ENCODE peak calls at places on chromosomes 12 and 14, in six cellular contexts. One of them, this sample, is unnamed.

GRCh38 chr14:64417042-64417770 is 29.1 kb downstream of the MTHFD1 start:
- DNase-seq in HCT116: no peak
- DNase-seq in endothelial cell of umbilical vein: no peak
- DNase-seq in fibroblast of lung: peak
- DNase-seq in K562: peak
- DNase-seq in GM12878: no peak
- DNase-seq in this sample: no peak

GRCh38 chr12:19967486-19967885 is 400.9 kb upstream of the PDE3A start:
- DNase-seq in K562: no peak
- DNase-seq in fibroblast of lung: peak
- DNase-seq in GM12878: peak
- DNase-seq in HCT116: no peak
- DNase-seq in endothelial cell of umbilical vein: peak
- DNase-seq in this sample: no peak

GRCh38 chr14:103033744-103034143 is 23.6 kb downstream of the CDC42BPB start:
- DNase-seq in endothelial cell of umbilical vein: peak
- DNase-seq in GM12878: no peak
- DNase-seq in K562: no peak
- DNase-seq in fibroblast of lung: no peak
- DNase-seq in HCT116: no peak
- DNase-seq in this sample: no peak

GRCh38 chr14:90491221-90491867 is 94.5 kb downstream of the CALM1 start:
- DNase-seq in GM12878: no peak
- DNase-seq in HCT116: no peak
- DNase-seq in fibroblast of lung: peak
- DNase-seq in endothelial cell of umbilical vein: peak
- DNase-seq in K562: no peak
- DNase-seq in this sample: no peak

GRCh38 chr12:46264057-46264456 is 4.8 kb downstream of the SLC38A1 start:
- DNase-seq in fibroblast of lung: peak
- DNase-seq in GM12878: no peak
- DNase-seq in endothelial cell of umbilical vein: no peak
- DNase-seq in HCT116: no peak
- DNase-seq in K562: no peak
- DNase-seq in this sample: no peak

GRCh38 chr14:54252072-54252730 is 144.6 kb upstream of the CDKN3 start:
- DNase-seq in K562: no peak
- DNase-seq in GM12878: no peak
- DNase-seq in HCT116: peak
- DNase-seq in endothelial cell of umbilical vein: no peak
- DNase-seq in fibroblast of lung: peak
- DNase-seq in this sample: peak

GRCh38 chr12:2854669-2855453 is 2.0 kb downstream of the TEX52 start:
- DNase-seq in fibroblast of lung: no peak
- DNase-seq in GM12878: no peak
- DNase-seq in endothelial cell of umbilical vein: no peak
- DNase-seq in K562: no peak
- DNase-seq in HCT116: no peak
- DNase-seq in this sample: no peak

GRCh38 chr12:120767071-120768024 is 41.7 kb downstream of the ACADS start:
- DNase-seq in HCT116: no peak
- DNase-seq in endothelial cell of umbilical vein: no peak
- DNase-seq in K562: no peak
- DNase-seq in fibroblast of lung: no peak
- DNase-seq in GM12878: no peak
- DNase-seq in this sample: no peak

GRCh38 chr12:117494833-117495714 is 133.6 kb upstream of the NOS1 start:
- DNase-seq in GM12878: no peak
- DNase-seq in fibroblast of lung: no peak
- DNase-seq in K562: no peak
- DNase-seq in HCT116: no peak
- DNase-seq in endothelial cell of umbilical vein: no peak
- DNase-seq in this sample: no peak

GRCh38 chr12:6950401-6950801 is 755 bp upstream of the PTPN6 start:
- DNase-seq in K562: no peak
- DNase-seq in GM12878: no peak
- DNase-seq in endothelial cell of umbilical vein: no peak
- DNase-seq in fibroblast of lung: no peak
- DNase-seq in HCT116: no peak
- DNase-seq in this sample: no peak

GRCh38 chr14:104818714-104819161 is 17.8 kb downstream of the ZBTB42 start:
- DNase-seq in endothelial cell of umbilical vein: no peak
- DNase-seq in GM12878: no peak
- DNase-seq in HCT116: no peak
- DNase-seq in fibroblast of lung: no peak
- DNase-seq in K562: no peak
- DNase-seq in this sample: no peak

GRCh38 chr12:11642785-11643184 is 6.7 kb upstream of the ETV6 start:
- DNase-seq in HCT116: no peak
- DNase-seq in fibroblast of lung: no peak
- DNase-seq in endothelial cell of umbilical vein: no peak
- DNase-seq in K562: no peak
- DNase-seq in GM12878: no peak
- DNase-seq in this sample: no peak

GRCh38 chr14:96056509-96057422 is 17.6 kb downstream of the C14orf132 start:
- DNase-seq in HCT116: no peak
- DNase-seq in fibroblast of lung: no peak
- DNase-seq in K562: no peak
- DNase-seq in endothelial cell of umbilical vein: no peak
- DNase-seq in GM12878: no peak
- DNase-seq in this sample: no peak
- TF ChIP-seq CTCF in HCT116: peak
- TF ChIP-seq CTCF in fibroblast of lung: no peak
- TF ChIP-seq CTCF in K562: peak
- TF ChIP-seq CTCF in endothelial cell of umbilical vein: no peak
- TF ChIP-seq CTCF in GM12878: peak
- TF ChIP-seq CTCF in this sample: peak

GRCh38 chr12:56413392-56413791 is 35.8 kb downstream of the TIMELESS start:
- DNase-seq in fibroblast of lung: no peak
- DNase-seq in endothelial cell of umbilical vein: no peak
- DNase-seq in K562: peak
- DNase-seq in GM12878: no peak
- DNase-seq in HCT116: no peak
- DNase-seq in this sample: no peak
- H3K9ac ChIP-seq in fibroblast of lung: no peak
- H3K9ac ChIP-seq in endothelial cell of umbilical vein: no peak
- H3K9ac ChIP-seq in K562: no peak
- H3K9ac ChIP-seq in GM12878: no peak
- H3K9ac ChIP-seq in HCT116: no peak
- H3K9ac ChIP-seq in this sample: no peak

DNA sequence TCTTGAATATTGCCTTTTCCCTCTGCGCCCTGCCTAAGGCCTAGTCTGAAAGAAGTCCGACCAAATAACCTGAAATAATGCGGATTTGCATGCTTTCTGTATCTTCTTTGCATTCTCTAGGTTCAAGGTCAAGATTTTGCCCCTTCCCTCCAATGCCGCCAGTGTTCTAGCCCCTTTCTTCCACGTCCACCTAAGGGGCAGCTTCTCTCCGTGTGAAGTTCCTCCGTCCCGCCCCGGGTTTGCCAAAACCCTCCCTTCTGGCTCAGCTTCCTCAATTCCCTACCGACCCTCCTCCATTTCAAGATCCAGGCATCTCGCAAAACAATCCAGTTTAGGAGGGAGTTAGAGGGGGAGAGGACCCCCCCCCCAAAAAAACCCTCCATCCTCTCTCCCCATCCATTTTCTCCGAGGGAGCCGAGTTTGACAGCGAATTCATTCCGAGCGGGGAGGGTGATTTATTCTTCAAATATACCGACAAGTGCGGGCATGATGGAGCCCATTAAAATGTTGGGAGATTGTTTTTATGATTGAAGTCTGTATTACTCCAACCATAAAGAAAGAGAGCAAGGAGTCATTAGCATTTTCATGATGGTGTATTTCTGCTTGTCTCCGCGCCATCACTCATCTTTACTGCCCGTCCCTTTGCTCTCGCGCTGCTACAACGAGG is 20.9 kb upstream of the ATP5MC2 start:
- DNase-seq in K562: no peak
- DNase-seq in HCT116: no peak
- DNase-seq in fibroblast of lung: no peak
- DNase-seq in GM12878: no peak
- DNase-seq in endothelial cell of umbilical vein: no peak
- DNase-seq in this sample: no peak
- TF ChIP-seq EZH2 in K562: peak
- TF ChIP-seq EZH2 in HCT116: no peak
- TF ChIP-seq EZH2 in fibroblast of lung: peak
- TF ChIP-seq EZH2 in GM12878: no peak
- TF ChIP-seq EZH2 in endothelial cell of umbilical vein: peak
- TF ChIP-seq EZH2 in this sample: no peak

GRCh38 chr12:129961856-129962255 is 58.0 kb upstream of the TMEM132D start:
- DNase-seq in fibroblast of lung: no peak
- DNase-seq in endothelial cell of umbilical vein: no peak
- DNase-seq in GM12878: no peak
- DNase-seq in K562: no peak
- DNase-seq in HCT116: no peak
- DNase-seq in this sample: no peak

GRCh38 chr12:129964826-129965457 is 61.1 kb upstream of the TMEM132D start:
- DNase-seq in fibroblast of lung: no peak
- DNase-seq in GM12878: no peak
- DNase-seq in HCT116: no peak
- DNase-seq in endothelial cell of umbilical vein: no peak
- DNase-seq in K562: no peak
- DNase-seq in this sample: no peak

GRCh38 chr12:129964300-129964699 is 60.5 kb upstream of the TMEM132D start:
- DNase-seq in fibroblast of lung: no peak
- DNase-seq in endothelial cell of umbilical vein: no peak
- DNase-seq in HCT116: no peak
- DNase-seq in K562: no peak
- DNase-seq in GM12878: no peak
- DNase-seq in this sample: no peak

GRCh38 chr12:129961111-129961510 is 57.3 kb upstream of the TMEM132D start:
- DNase-seq in K562: no peak
- DNase-seq in fibroblast of lung: no peak
- DNase-seq in HCT116: no peak
- DNase-seq in GM12878: no peak
- DNase-seq in endothelial cell of umbilical vein: no peak
- DNase-seq in this sample: no peak

DNA sequence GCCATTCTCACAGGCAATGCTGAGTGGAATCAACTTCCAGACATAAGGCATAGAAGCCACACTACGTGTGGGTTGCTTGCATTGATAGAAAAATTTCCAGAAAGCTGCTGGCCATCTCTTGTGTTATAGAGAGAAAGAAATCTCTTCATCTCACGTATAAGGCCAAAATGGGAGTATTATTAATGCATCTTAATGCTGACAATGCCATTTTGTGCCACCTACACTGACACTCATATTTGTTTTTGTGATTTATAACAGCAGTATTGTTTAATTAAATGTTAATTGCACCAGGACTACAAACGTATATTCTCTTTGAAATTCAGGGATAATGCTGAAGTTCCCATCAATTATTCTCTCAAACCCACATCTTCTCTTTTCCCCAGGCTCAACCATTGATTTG is 56.1 kb upstream of the TMEM132D start:
- DNase-seq in GM12878: no peak
- DNase-seq in HCT116: no peak
- DNase-seq in fibroblast of lung: no peak
- DNase-seq in K562: no peak
- DNase-seq in endothelial cell of umbilical vein: no peak
- DNase-seq in this sample: no peak
- TF ChIP-seq CTCF in GM12878: no peak
- TF ChIP-seq CTCF in HCT116: no peak
- TF ChIP-seq CTCF in fibroblast of lung: no peak
- TF ChIP-seq CTCF in K562: no peak
- TF ChIP-seq CTCF in endothelial cell of umbilical vein: no peak
- TF ChIP-seq CTCF in this sample: no peak